ENCODE peak calls at places on chromosomes 4 and X, in ten cellular contexts. D, O, T, G, P, R, M, H, F and E are unnamed samples. For H3K4me1, the result is how much of the 10 kb centered on the place peaks cover.

GRCh38 chrX:129700536-129700935 is 38.2 kb upstream of the XPNPEP2 start:
- DNase-seq in O (no peak), D (no peak), G (no peak), R (no peak), H (no peak), T (no peak), P (no peak), F (no peak), M (no peak), E (no peak)

GRCh38 chr4:184448828-184449227 is 25.5 kb downstream of the IRF2 start:
- DNase-seq in D (peak), M (peak), P (peak), R (no peak), O (no peak), H (peak), T (no peak), F (peak), G (peak), E (peak)

GRCh38 chr4:52244773-52245360 is 193.8 kb downstream of the SPATA18 start:
- DNase-seq in O (no peak), D (no peak), F (no peak), T (no peak), G (no peak), M (peak), P (no peak), R (no peak), H (no peak), E (no peak)

GRCh38 chrX:106168107-106168506 is at the start of gene PWWP3B:
- DNase-seq in G (peak), O (peak), M (peak), P (no peak), D (no peak), F (no peak), T (peak), H (peak), R (no peak), E (peak)

GRCh38 chr4:73646117-73646516 is 25.9 kb upstream of the RASSF6 start:
- DNase-seq in O (no peak), P (no peak), D (no peak), H (no peak), R (no peak), F (no peak), G (no peak), T (no peak), M (no peak), E (no peak)

GRCh38 chr4:45316257-45316656 is 589.9 kb upstream of the GNPDA2 start:
- DNase-seq in O (no peak), G (no peak), M (no peak), H (no peak), T (no peak), P (no peak), F (no peak), R (no peak), D (no peak), E (no peak)

GRCh38 chrX:11427082-11428033 is 134.1 kb downstream of the AMELX start:
- DNase-seq in M (peak), D (peak), P (peak), R (no peak), T (peak), O (no peak), F (peak), G (peak), H (peak), E (peak)

GRCh38 chr4:38235338-38235737 is 275.1 kb downstream of the PTTG2 start:
- DNase-seq in P (no peak), D (no peak), H (no peak), F (no peak), T (no peak), M (no peak), G (no peak), O (no peak), R (no peak), E (no peak)

GRCh38 chrX:90883479-90883878 is 551.2 kb upstream of the PABPC5 start:
- DNase-seq in R (no peak), P (no peak), F (no peak), G (no peak), O (no peak), T (no peak), M (no peak), H (no peak), D (no peak), E (no peak)

GRCh38 chr4:145613546-145614234 is 5.5 kb upstream of the MMAA start:
- DNase-seq in R (no peak), O (no peak), P (no peak), T (no peak), H (no peak), F (no peak), M (no peak), D (no peak), G (no peak), E (no peak)

GRCh38 chr4:6195602-6196319 is 4.6 kb downstream of the JAKMIP1 start:
- DNase-seq in T (no peak), F (no peak), G (no peak), H (no peak), O (peak), M (no peak), D (no peak), R (no peak), P (peak), E (no peak)

GRCh38 chrX:71515039-71515398 is 17.9 kb upstream of the OGT start:
- DNase-seq in F (no peak), R (no peak), O (no peak), T (no peak), G (no peak), D (no peak), P (no peak), H (no peak), M (no peak), E (peak)

GRCh38 chr4:148062301-148062950 is 330.5 kb downstream of the ARHGAP10 start:
- DNase-seq in O (no peak), R (no peak), F (no peak), G (no peak), M (no peak), P (no peak), T (no peak), H (no peak), D (no peak), E (no peak)

GRCh38 chr4:2417765-2418651 is at the start of gene ZFYVE28:
- DNase-seq in T (no peak), M (no peak), G (no peak), O (no peak), F (no peak), P (peak), D (peak), R (no peak), H (no peak), E (no peak)
- H3K4me1 ChIP-seq in T (under half), M (under half), G (under half), O (under half), F (under half), P (under half), D (under half), R (under half), H (under half), E (half or more)

DNA sequence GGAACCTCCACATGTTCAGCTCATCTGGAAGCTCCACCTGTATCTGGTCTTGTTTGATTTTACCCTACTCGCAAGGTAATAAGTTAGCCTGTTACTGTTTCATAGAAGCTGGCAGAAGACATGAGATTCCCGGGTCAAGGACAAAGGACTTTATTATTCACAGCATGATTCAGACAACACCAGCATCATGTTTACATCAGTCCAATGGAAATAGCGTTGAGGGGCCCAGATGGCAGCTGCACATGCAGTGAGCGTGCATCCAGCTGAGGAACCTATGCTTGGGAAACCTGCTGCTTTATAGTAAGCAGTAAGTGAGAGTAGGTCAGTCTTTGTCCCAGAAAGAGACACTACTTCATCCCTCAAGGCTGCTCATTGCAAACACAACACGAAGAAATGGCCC is 19.8 kb downstream of the TSPAN5 start:
- DNase-seq in M (no peak), O (no peak), D (no peak), R (no peak), T (no peak), F (no peak), P (no peak), G (no peak), H (no peak), E (no peak)
- TF ChIP-seq CTCF in M (no peak), O (no peak), D (no peak), R (no peak), T (no peak), F (no peak), P (no peak), G (no peak), H (no peak), E (no peak)

DNA sequence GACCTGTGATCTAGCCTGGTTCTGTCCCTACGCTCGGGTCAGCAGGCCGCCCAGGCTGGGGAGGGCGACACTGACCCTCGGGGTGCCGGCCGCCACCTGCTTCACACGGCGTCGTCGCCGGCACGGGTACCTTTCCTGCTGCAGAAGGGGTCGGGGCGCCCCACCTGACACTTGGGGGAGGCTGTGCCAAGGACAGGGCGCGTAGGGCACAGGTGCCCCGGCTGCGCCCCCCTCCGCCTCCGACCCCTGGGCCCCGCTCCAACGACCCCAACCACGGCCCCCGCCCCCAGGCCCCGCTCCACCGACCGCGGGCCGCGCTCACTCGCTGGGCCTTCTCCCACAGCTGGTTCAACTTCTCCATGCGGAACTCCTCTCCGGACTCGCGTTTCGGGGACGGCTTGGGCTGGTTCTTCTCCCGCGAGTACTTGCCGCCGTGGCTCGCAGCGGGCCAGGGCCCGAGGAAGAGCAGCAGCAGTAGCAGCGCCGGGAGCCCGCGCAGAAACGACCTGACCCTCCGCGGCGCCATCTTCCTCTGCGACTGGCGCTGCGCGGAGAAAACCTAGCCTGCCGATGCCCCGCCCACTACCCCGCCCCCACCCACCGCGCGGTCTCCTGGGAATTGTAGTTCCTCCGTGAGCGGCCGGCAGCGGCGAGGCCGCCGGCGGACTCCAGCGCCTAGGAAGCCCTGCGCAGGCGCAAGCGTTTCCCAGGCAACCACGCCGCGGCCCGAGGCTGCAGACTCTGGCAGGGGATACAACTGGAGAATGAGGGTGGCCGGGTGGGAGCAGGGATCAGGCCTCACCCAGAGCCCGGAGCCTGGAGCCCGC is at the start of gene LRPAP1:
- DNase-seq in T (peak), P (peak), R (peak), H (peak), F (peak), O (peak), G (peak), D (peak), M (peak), E (peak)
- TF ChIP-seq POLR2A in T (peak), P (peak), R (peak), H (peak), F (peak), O (peak), G (peak), D (peak), M (peak), E (peak)

GRCh38 chr4:174928174-174928573 is 10.0 kb downstream of the ADAM29 start:
- DNase-seq in F (no peak), G (peak), D (no peak), R (no peak), M (no peak), P (peak), O (no peak), T (no peak), H (no peak), E (no peak)

GRCh38 chr4:174926958-174927357 is 8.8 kb downstream of the ADAM29 start:
- DNase-seq in D (no peak), T (no peak), P (no peak), H (no peak), G (no peak), O (no peak), F (no peak), R (no peak), M (no peak), E (no peak)

GRCh38 chr4:174930895-174931294 is 12.7 kb downstream of the ADAM29 start:
- DNase-seq in O (no peak), P (no peak), D (no peak), T (no peak), F (no peak), G (no peak), M (no peak), R (no peak), H (no peak), E (no peak)

GRCh38 chr4:174929346-174929745 is 11.2 kb downstream of the ADAM29 start:
- DNase-seq in O (no peak), R (no peak), D (no peak), H (peak), F (no peak), P (no peak), G (no peak), T (no peak), M (no peak), E (no peak)

GRCh38 chr4:174928575-174929253 is 10.6 kb downstream of the ADAM29 start:
- DNase-seq in R (no peak), T (no peak), H (no peak), F (no peak), O (no peak), G (no peak), D (no peak), P (no peak), M (no peak), E (no peak)
- H3K4me1 ChIP-seq in R (under half), T (under half), H (under half), F (under half), O (under half), G (under half), D (under half), P (under half), M (under half), E (under half)

DNA sequence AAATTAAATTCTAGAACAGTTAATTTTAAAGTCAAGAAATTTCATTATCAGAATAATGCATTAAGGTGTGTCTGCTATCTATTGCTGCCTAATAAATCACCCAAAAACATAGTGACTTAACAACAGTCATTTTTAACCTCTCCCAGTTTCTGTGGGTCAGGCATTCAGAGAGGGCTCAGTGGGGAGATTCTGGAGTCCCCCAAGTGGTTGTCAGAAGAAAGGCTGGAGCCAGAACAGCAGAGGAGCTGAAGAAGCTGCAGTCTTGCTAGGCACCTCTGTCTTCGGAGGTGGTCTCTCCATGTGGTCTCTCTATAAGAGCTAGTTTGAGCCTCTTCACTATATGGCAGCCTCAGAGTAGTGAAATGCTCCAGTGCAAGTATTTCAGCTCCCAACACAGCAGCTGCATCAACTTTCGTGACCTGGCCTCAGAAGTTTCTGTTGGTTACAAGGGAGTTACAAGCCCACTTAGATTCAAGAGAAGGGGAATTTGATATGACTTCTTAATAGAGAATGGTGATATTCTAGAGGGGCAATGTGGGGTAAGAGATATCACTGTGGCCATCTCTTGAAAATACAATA is 9.4 kb upstream of the HOPX start:
- DNase-seq in G (no peak), F (no peak), T (no peak), H (no peak), D (no peak), O (no peak), M (no peak), R (no peak), P (no peak), E (no peak)
- TF ChIP-seq CTCF in G (no peak), F (no peak), T (no peak), H (no peak), D (no peak), O (no peak), M (no peak), R (no peak), P (no peak), E (no peak)

GRCh38 chr4:75724867-75725724 is 719 bp downstream of the USO1 start:
- DNase-seq in T (peak), G (peak), F (peak), M (peak), P (peak), R (peak), O (peak), H (peak), D (peak), E (peak)
- TF ChIP-seq POLR2A in T (peak), G (no peak), F (no peak), M (no peak), P (no peak), R (peak), O (no peak), H (no peak), D (no peak), E (no peak)

DNA sequence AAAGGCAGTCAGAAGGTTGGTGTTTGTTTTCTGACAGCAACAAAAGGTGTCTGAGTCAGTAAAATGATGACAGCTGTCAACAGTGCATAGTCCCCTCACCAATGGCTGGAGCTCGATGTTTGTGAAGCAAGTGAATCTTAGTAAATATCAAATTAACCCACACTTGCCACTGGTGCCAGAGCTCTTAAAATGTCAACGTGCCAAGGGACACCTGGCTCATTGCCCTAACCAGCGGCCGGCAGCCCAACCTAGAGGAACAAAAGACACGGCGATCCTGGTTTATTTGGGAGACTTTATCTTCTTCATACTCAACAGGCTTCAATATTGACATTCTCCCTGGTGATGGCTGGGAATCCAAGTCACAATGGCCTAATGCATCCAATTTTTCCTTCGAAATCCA is 143.4 kb downstream of the CPEB2 start:
- DNase-seq in P (no peak), T (no peak), M (no peak), R (no peak), H (no peak), G (no peak), O (no peak), D (no peak), F (no peak), E (no peak)
- H3K4me1 ChIP-seq in P (under half), T (under half), M (under half), R (half or more), H (under half), G (under half), O (under half), D (under half), F (under half), E (under half)

DNA sequence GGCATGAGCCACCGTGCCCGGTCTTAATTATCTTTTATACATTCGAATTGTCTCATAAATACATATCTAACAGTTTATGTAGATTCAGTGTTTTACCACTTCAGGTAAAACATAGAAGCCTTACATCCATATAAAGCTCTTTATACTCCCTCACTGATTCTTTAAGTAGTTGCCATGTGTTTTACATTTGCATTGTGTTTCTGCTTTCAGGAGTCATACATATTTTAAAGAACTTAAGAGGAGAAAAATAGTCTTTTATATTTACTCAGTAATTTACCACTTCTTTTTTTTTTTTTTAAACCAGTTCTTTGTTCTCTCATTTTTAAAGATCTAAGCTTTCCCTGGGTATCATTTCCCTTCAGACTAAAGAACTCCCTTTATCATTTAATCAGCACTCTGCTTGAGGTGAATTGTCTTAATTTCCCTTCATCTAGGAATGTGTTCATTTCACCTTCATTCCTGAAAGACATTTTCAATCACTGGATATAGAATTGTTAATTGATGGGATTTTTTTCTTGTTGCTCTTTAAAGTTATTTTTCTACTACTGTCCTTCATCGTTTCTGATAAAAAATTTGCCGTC is 324.3 kb upstream of the ZCCHC13 start:
- DNase-seq in O (no peak), T (no peak), M (no peak), D (peak), R (no peak), H (no peak), P (no peak), F (no peak), G (no peak), E (no peak)
- TF ChIP-seq CTCF in O (no peak), T (no peak), M (no peak), D (no peak), R (no peak), H (no peak), P (no peak), F (no peak), G (no peak), E (no peak)

GRCh38 chrX:10156199-10157031 is at the start of gene CLCN4:
- DNase-seq in P (peak), M (no peak), D (peak), T (peak), G (peak), R (peak), H (peak), O (no peak), F (peak), E (no peak)
- TF ChIP-seq POLR2A in P (no peak), M (no peak), D (peak), T (no peak), G (no peak), R (peak), H (no peak), O (no peak), F (no peak), E (no peak)